ENCODE peak calls at places on chromosomes 13 and 19, in five cellular contexts. One of them, this sample, is unnamed.

GRCh38 chr19:11479470-11480080 is 1.3 kb downstream of the ELAVL3 start:
- DNase-seq in left colon: peak
- DNase-seq in breast epithelium: no peak
- DNase-seq in activated CD4-positive, CD25-positive, alpha-beta regulatory T cell: no peak
- DNase-seq in ELR: peak
- DNase-seq in this sample: no peak

GRCh38 chr13:32314968-32315254 is 252 bp downstream of the ZAR1L start:
- DNase-seq in left colon: no peak
- DNase-seq in breast epithelium: peak
- DNase-seq in activated CD4-positive, CD25-positive, alpha-beta regulatory T cell: peak
- DNase-seq in ELR: peak
- DNase-seq in this sample: no peak

GRCh38 chr19:3179739-3180293 is 1.2 kb downstream of the S1PR4 start:
- DNase-seq in left colon: no peak
- DNase-seq in breast epithelium: no peak
- DNase-seq in activated CD4-positive, CD25-positive, alpha-beta regulatory T cell: no peak
- DNase-seq in ELR: no peak
- DNase-seq in this sample: no peak

GRCh38 chr13:110610955-110611595 is 4.3 kb upstream of the NAXD start:
- DNase-seq in left colon: no peak
- DNase-seq in breast epithelium: no peak
- DNase-seq in activated CD4-positive, CD25-positive, alpha-beta regulatory T cell: no peak
- DNase-seq in ELR: no peak
- DNase-seq in this sample: no peak

GRCh38 chr13:20608438-20609020 is 41.6 kb downstream of the IFT88 start:
- DNase-seq in left colon: no peak
- DNase-seq in breast epithelium: no peak
- DNase-seq in activated CD4-positive, CD25-positive, alpha-beta regulatory T cell: no peak
- DNase-seq in ELR: peak
- DNase-seq in this sample: no peak

GRCh38 chr19:18605546-18606280 is 886 bp downstream of the CRLF1 start:
- DNase-seq in left colon: no peak
- DNase-seq in breast epithelium: no peak
- DNase-seq in activated CD4-positive, CD25-positive, alpha-beta regulatory T cell: no peak
- DNase-seq in ELR: no peak
- DNase-seq in this sample: no peak

GRCh38 chr13:58434943-58435342 is 803.4 kb downstream of the PCDH17 start:
- DNase-seq in left colon: no peak
- DNase-seq in breast epithelium: no peak
- DNase-seq in activated CD4-positive, CD25-positive, alpha-beta regulatory T cell: no peak
- DNase-seq in ELR: no peak
- DNase-seq in this sample: no peak

GRCh38 chr19:18280247-18281081 is 958 bp downstream of the JUND start:
- DNase-seq in left colon: peak
- DNase-seq in breast epithelium: peak
- DNase-seq in activated CD4-positive, CD25-positive, alpha-beta regulatory T cell: peak
- DNase-seq in ELR: peak
- DNase-seq in this sample: peak

GRCh38 chr13:44158741-44159632 is 214.6 kb upstream of the SERP2 start:
- DNase-seq in left colon: no peak
- DNase-seq in breast epithelium: no peak
- DNase-seq in activated CD4-positive, CD25-positive, alpha-beta regulatory T cell: no peak
- DNase-seq in ELR: no peak
- DNase-seq in this sample: no peak

GRCh38 chr13:51148223-51148951 is 37.3 kb upstream of the C13orf42 start:
- DNase-seq in left colon: no peak
- DNase-seq in breast epithelium: no peak
- DNase-seq in activated CD4-positive, CD25-positive, alpha-beta regulatory T cell: no peak
- DNase-seq in ELR: no peak
- DNase-seq in this sample: peak

GRCh38 chr13:30362869-30363268 is 55.5 kb upstream of the KATNAL1 start:
- DNase-seq in left colon: no peak
- DNase-seq in breast epithelium: no peak
- DNase-seq in activated CD4-positive, CD25-positive, alpha-beta regulatory T cell: no peak
- DNase-seq in ELR: no peak
- DNase-seq in this sample: no peak

GRCh38 chr13:41548031-41548430 is 90.7 kb downstream of the RGCC start:
- DNase-seq in left colon: no peak
- DNase-seq in breast epithelium: no peak
- DNase-seq in activated CD4-positive, CD25-positive, alpha-beta regulatory T cell: no peak
- DNase-seq in ELR: no peak
- DNase-seq in this sample: no peak

GRCh38 chr19:14002571-14003278 is 3.4 kb downstream of the RFX1 start:
- DNase-seq in left colon: no peak
- DNase-seq in breast epithelium: no peak
- DNase-seq in activated CD4-positive, CD25-positive, alpha-beta regulatory T cell: no peak
- DNase-seq in ELR: no peak
- DNase-seq in this sample: no peak

GRCh38 chr19:18205180-18205915 is 1.5 kb upstream of the RAB3A start:
- DNase-seq in left colon: peak
- DNase-seq in breast epithelium: peak
- DNase-seq in activated CD4-positive, CD25-positive, alpha-beta regulatory T cell: peak
- DNase-seq in ELR: peak
- DNase-seq in this sample: no peak

GRCh38 chr19:5707576-5708575 is 12.1 kb downstream of the LONP1 start:
- DNase-seq in left colon: no peak
- DNase-seq in breast epithelium: no peak
- DNase-seq in activated CD4-positive, CD25-positive, alpha-beta regulatory T cell: no peak
- DNase-seq in ELR: no peak
- DNase-seq in this sample: no peak

GRCh38 chr19:33384983-33385382 is 11.5 kb downstream of the CEBPG start:
- DNase-seq in left colon: no peak
- DNase-seq in breast epithelium: no peak
- DNase-seq in activated CD4-positive, CD25-positive, alpha-beta regulatory T cell: no peak
- DNase-seq in ELR: no peak
- DNase-seq in this sample: no peak

GRCh38 chr19:40565910-40566495 is 10.7 kb upstream of the SHKBP1 start:
- DNase-seq in left colon: no peak
- DNase-seq in breast epithelium: no peak
- DNase-seq in activated CD4-positive, CD25-positive, alpha-beta regulatory T cell: no peak
- DNase-seq in ELR: no peak
- DNase-seq in this sample: no peak

GRCh38 chr13:51849145-51850101 is 4.4 kb upstream of the TMEM272 start:
- DNase-seq in left colon: peak
- DNase-seq in breast epithelium: no peak
- DNase-seq in activated CD4-positive, CD25-positive, alpha-beta regulatory T cell: no peak
- DNase-seq in ELR: peak
- DNase-seq in this sample: no peak

GRCh38 chr13:24165746-24166145 is 5.2 kb downstream of the SPATA13 start:
- DNase-seq in left colon: no peak
- DNase-seq in breast epithelium: no peak
- DNase-seq in activated CD4-positive, CD25-positive, alpha-beta regulatory T cell: no peak
- DNase-seq in ELR: peak
- DNase-seq in this sample: no peak

GRCh38 chr19:55270172-55270942 is 9.6 kb downstream of the HSPBP1 start:
- DNase-seq in left colon: no peak
- DNase-seq in breast epithelium: no peak
- DNase-seq in activated CD4-positive, CD25-positive, alpha-beta regulatory T cell: no peak
- DNase-seq in ELR: no peak
- DNase-seq in this sample: no peak

GRCh38 chr13:99854376-99854775 is 117.2 kb downstream of the ZIC5 start:
- DNase-seq in left colon: no peak
- DNase-seq in breast epithelium: no peak
- DNase-seq in activated CD4-positive, CD25-positive, alpha-beta regulatory T cell: no peak
- DNase-seq in ELR: no peak
- DNase-seq in this sample: no peak

GRCh38 chr19:44846455-44847143 is 502 bp downstream of the NECTIN2 start:
- DNase-seq in left colon: peak
- DNase-seq in breast epithelium: peak
- DNase-seq in activated CD4-positive, CD25-positive, alpha-beta regulatory T cell: no peak
- DNase-seq in ELR: peak
- DNase-seq in this sample: no peak